ENCODE peak calls at places on chromosomes 5 and 9, in seven cellular contexts. F, R, U, X, Z, A and V are unnamed samples.

GRCh38 chr5:1642621-1643061 is 118.9 kb upstream of the LPCAT1 start:
- DNase-seq in F (no peak), R (no peak), U (no peak), X (no peak), Z (no peak), A (no peak), V (no peak)

GRCh38 chr9:84838879-84839278 is 169.3 kb downstream of the NTRK2 start:
- DNase-seq in F (no peak), R (no peak), U (no peak), X (no peak), Z (no peak), A (no peak), V (no peak)

GRCh38 chr9:108606408-108606807 is 249.4 kb downstream of the ACTL7B start:
- DNase-seq in F (no peak), R (no peak), U (no peak), X (no peak), Z (no peak), A (no peak), V (no peak)

GRCh38 chr9:1460143-1460769 is 410.1 kb downstream of the DMRT2 start:
- DNase-seq in F (no peak), R (no peak), U (no peak), X (no peak), Z (peak), A (peak), V (no peak)

GRCh38 chr9:116372081-116372673 is 218.6 kb downstream of the PAPPA start:
- DNase-seq in F (no peak), R (no peak), U (no peak), X (no peak), Z (no peak), A (no peak), V (no peak)

GRCh38 chr9:26682041-26682440 is 210.6 kb downstream of the CAAP1 start:
- DNase-seq in F (no peak), R (no peak), U (no peak), X (no peak), Z (no peak), A (no peak), V (no peak)

GRCh38 chr5:154794525-154795234 is 39.5 kb downstream of the LARP1 start:
- DNase-seq in F (no peak), R (no peak), U (peak), X (peak), Z (peak), A (peak), V (no peak)

GRCh38 chr9:3863114-3863528 is 337.3 kb upstream of the RFX3 start:
- DNase-seq in F (no peak), R (no peak), U (peak), X (peak), Z (no peak), A (peak), V (no peak)

GRCh38 chr5:3836528-3836927 is 240.9 kb downstream of the IRX1 start:
- DNase-seq in F (no peak), R (no peak), U (no peak), X (no peak), Z (no peak), A (peak), V (no peak)

GRCh38 chr9:18274693-18275092 is 199.3 kb upstream of the ADAMTSL1 start:
- DNase-seq in F (no peak), R (no peak), U (no peak), X (no peak), Z (no peak), A (no peak), V (no peak)

GRCh38 chr9:92484563-92484962 is 2.3 kb upstream of the ASPN start:
- DNase-seq in F (no peak), R (no peak), U (peak), X (no peak), Z (no peak), A (no peak), V (no peak)

GRCh38 chr9:92483896-92484545 is 1.7 kb upstream of the ASPN start:
- DNase-seq in F (no peak), R (no peak), U (peak), X (peak), Z (no peak), A (peak), V (no peak)

GRCh38 chr9:92481029-92481633 is 1.2 kb downstream of the ASPN start:
- DNase-seq in F (no peak), R (no peak), U (no peak), X (no peak), Z (peak), A (no peak), V (no peak)

GRCh38 chr9:92480332-92480771 is 2.0 kb downstream of the ASPN start:
- DNase-seq in F (no peak), R (no peak), U (peak), X (peak), Z (no peak), A (no peak), V (no peak)

GRCh38 chr9:92482336-92482735 is at the start of gene ASPN:
- DNase-seq in F (no peak), R (no peak), U (no peak), X (peak), Z (no peak), A (no peak), V (no peak)
- H3K4me2 ChIP-seq in F (no peak), R (no peak), U (no peak), X (no peak), Z (no peak), A (no peak), V (no peak)

GRCh38 chr5:34697308-34698108 is 41.4 kb downstream of the RAI14 start:
- DNase-seq in F (no peak), R (no peak), U (no peak), X (no peak), Z (no peak), A (no peak), V (no peak)
- H3K23ac ChIP-seq in F (no peak), R (no peak), U (no peak), X (no peak), Z (no peak), A (no peak), V (no peak)

GRCh38 chr5:9894571-9895304 is 264.6 kb upstream of the TAS2R1 start:
- DNase-seq in F (no peak), R (no peak), U (no peak), X (no peak), Z (peak), A (no peak), V (no peak)
- H4K8ac ChIP-seq in F (no peak), R (no peak), U (no peak), X (no peak), Z (no peak), A (no peak), V (no peak)

GRCh38 chr5:108655750-108656450 is 91.8 kb upstream of the FER start:
- DNase-seq in F (no peak), R (no peak), U (peak), X (peak), Z (no peak), A (peak), V (no peak)

GRCh38 chr5:108659531-108659930 is 88.2 kb upstream of the FER start:
- DNase-seq in F (no peak), R (no peak), U (no peak), X (no peak), Z (no peak), A (no peak), V (no peak)

GRCh38 chr5:108661590-108662219 is 86.0 kb upstream of the FER start:
- DNase-seq in F (no peak), R (no peak), U (peak), X (peak), Z (no peak), A (peak), V (no peak)

DNA sequence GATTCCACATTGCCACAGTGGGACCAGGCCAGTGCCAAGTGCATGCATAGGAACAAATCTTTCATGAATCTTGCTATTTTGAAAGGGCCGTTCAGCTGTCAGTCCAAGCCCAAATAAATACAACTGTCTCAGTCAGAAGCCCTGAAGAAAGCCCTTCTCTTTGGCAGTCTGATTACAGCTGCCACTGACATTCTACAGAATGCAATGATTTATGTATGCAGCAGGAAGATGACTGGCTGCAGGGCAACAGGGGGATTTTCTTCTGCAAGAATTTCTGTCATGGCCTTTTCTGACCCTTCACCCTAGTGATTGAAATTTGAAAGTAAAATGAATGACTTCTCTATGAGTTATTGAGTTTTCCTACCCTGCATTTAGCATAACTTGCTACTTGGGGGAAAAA is 86.7 kb upstream of the FER start:
- DNase-seq in F (no peak), R (no peak), U (peak), X (no peak), Z (no peak), A (no peak), V (no peak)
- H3K4me2 ChIP-seq in F (no peak), R (no peak), U (no peak), X (no peak), Z (no peak), A (no peak), V (no peak)

GRCh38 chr9:112234779-112235178 is 59.7 kb upstream of the SUSD1 start:
- DNase-seq in F (no peak), R (no peak), U (no peak), X (no peak), Z (no peak), A (no peak), V (no peak)
- H3K23ac ChIP-seq in F (no peak), R (no peak), U (no peak), X (no peak), Z (no peak), A (no peak), V (no peak)

DNA sequence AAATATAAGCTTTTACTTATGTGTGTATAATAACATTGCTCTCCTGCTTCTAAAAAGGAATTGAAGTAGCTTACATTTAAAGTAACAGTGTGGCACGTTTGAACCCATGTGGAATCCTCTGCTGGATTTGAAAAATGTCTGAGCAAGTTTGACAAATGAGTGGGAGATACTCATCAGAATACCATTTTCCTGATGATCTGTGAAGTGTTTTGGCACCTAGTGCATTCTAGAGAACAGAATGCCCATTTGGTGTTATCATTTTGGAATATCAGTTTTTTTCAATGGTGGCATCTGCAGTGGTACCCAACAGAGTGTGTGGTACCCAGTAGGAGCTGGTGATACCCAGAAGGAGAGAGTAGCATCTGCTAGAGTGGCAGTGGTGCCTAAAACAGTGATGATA is 471.1 kb downstream of the PLK2 start:
- DNase-seq in F (no peak), R (no peak), U (no peak), X (no peak), Z (no peak), A (peak), V (no peak)
- H4K8ac ChIP-seq in F (no peak), R (no peak), U (no peak), X (no peak), Z (no peak), A (no peak), V (no peak)